ENCODE peak calls at places on chromosomes 7 and 10, in four cellular contexts. B is K562, V is GM12891, E is GM12878. M is an unnamed sample.

GRCh38 chr10:74079028-74079913 is 71.4 kb downstream of the AP3M1 start:
- DNase-seq in B (no peak), V (no peak), E (no peak), M (no peak)

GRCh38 chr10:96118604-96119450 is 11.3 kb upstream of the ZNF518A start:
- DNase-seq in B (no peak), V (no peak), E (no peak), M (no peak)

GRCh38 chr7:101666751-101667150 is 37.7 kb upstream of the MYL10 start:
- DNase-seq in B (no peak), V (no peak), E (no peak), M (no peak)

GRCh38 chr7:4151926-4152549 is 530.1 kb upstream of the FOXK1 start:
- DNase-seq in B (no peak), V (no peak), E (no peak), M (no peak)

GRCh38 chr7:70131807-70132565 is 533.7 kb downstream of the AUTS2 start:
- DNase-seq in B (no peak), V (no peak), E (no peak), M (no peak)

GRCh38 chr10:44938938-44939337 is 20.7 kb upstream of the RASSF4 start:
- DNase-seq in B (no peak), V (no peak), E (no peak), M (no peak)

GRCh38 chr7:158102897-158103296 is 484.7 kb downstream of the PTPRN2 start:
- DNase-seq in B (no peak), V (no peak), E (no peak), M (no peak)

GRCh38 chr10:9745158-9745557 is 1272.5 kb upstream of the CELF2 start:
- DNase-seq in B (no peak), V (no peak), E (no peak), M (no peak)

GRCh38 chr10:69359089-69360025 is 57.4 kb downstream of the TACR2 start:
- DNase-seq in B (no peak), V (no peak), E (no peak), M (peak; percentile 80)

GRCh38 chr7:105496501-105496900 is 25.6 kb downstream of the PUS7 start:
- DNase-seq in B (no peak), V (no peak), E (no peak), M (no peak)

GRCh38 chr7:105493928-105494325 is 28.1 kb downstream of the PUS7 start:
- DNase-seq in B (no peak), V (no peak), E (no peak), M (no peak)

GRCh38 chr7:105502173-105502572 is 19.9 kb downstream of the PUS7 start:
- DNase-seq in B (no peak), V (no peak), E (no peak), M (no peak)

GRCh38 chr7:105493196-105493927 is 28.7 kb downstream of the PUS7 start:
- DNase-seq in B (no peak), V (no peak), E (no peak), M (no peak)

DNA sequence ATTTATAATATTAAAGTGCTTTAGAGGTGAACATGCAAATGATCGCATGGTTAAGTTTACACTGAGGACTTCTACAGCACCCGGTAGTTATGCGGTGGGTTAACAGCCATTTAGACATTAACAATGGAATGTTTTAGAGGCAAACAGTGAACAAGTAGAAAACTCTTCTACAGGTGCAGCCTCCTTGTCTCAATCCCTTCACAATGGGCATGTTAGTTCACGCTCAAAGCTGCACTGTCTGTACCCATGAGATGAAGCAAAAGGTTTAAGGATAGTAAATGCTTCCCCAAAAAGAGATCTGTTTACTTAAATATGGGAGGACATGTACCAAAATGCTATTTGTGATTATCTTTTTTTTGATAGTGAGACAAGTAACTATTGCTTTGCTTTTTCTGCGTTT is 25.1 kb downstream of the PUS7 start:
- DNase-seq in B (no peak), V (no peak), E (no peak), M (no peak)
- TF ChIP-seq SPI1 in B (no peak), V (no peak), E (no peak), M (no peak)

DNA sequence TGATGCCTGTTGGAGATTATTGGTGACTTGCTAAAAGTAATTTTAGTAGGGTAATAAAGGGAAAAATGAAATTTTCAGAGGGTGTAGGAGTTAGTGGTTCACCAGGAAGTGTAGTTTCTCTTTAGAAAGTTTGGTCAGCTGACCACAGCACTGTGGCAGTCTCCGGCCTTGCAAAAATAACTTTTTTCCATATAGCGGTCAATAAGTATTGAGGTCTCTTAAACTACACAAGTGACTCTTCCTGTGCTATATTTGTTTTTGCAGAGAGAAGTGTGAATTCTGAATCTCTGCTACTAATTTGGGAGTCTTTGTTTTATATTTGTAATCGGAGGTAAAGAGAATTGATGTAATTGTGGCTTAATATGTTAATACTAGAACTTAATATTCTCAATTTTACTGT is 24.3 kb downstream of the PTPN12 start:
- DNase-seq in B (no peak), V (no peak), E (peak; percentile 51), M (no peak)
- TF ChIP-seq SPI1 in B (no peak), V (no peak), E (no peak), M (no peak)

GRCh38 chr7:134355004-134355525 is 38.3 kb upstream of the SLC35B4 start:
- DNase-seq in B (no peak), V (no peak), E (no peak), M (no peak)

GRCh38 chr7:134353411-134353810 is 36.7 kb upstream of the SLC35B4 start:
- DNase-seq in B (no peak), V (no peak), E (no peak), M (no peak)

GRCh38 chr7:134347567-134347966 is 30.8 kb upstream of the SLC35B4 start:
- DNase-seq in B (no peak), V (no peak), E (no peak), M (no peak)

GRCh38 chr7:134351424-134351823 is 34.7 kb upstream of the SLC35B4 start:
- DNase-seq in B (no peak), V (no peak), E (no peak), M (no peak)

GRCh38 chr7:134350682-134351081 is 34.0 kb upstream of the SLC35B4 start:
- DNase-seq in B (no peak), V (no peak), E (no peak), M (no peak)
- TF ChIP-seq SPI1 in B (no peak), V (no peak), E (no peak), M (no peak)

DNA sequence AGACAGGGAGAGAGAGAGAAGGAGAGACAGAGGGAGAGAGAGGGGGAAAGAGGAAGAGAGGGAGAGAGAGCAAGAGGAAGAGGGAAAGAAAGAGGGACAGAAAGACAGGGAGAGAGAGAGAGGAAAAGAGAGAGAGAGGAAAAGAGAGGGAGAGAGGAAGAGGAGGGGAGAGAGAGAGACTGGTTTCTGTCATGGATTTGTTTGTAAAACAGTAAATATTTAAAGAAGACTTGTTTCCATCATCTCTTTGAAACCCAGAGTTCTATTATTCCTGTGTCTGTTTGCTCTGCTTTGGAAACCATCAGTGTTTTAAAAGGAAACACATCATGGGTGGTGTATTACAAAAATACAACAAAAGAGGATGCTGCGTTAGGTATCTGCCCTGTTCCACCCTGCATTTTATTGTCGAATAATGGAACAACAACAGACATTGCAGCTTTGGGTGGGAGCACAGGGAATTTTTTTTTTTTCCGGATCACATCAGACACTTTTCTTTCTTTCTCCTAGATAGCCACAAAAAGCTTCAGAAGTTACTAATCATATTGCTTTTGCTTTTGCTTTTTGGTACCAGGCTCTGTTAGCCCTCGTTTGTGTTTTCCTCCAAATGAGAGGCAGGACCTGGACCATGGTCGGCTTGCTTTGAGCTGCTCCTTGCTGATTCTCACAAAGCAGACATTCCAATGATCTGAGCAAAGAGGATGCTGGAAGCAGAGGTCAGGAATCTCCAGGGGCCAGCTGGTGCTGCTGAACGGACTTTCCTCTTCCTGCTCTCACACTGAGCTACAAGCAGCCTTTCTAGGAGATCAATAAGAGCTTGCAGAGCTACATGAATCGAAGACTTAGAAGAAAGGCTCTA is 150.9 kb upstream of the RSU1 start:
- DNase-seq in B (no peak), V (no peak), E (no peak), M (no peak)
- TF ChIP-seq SPI1 in B (no peak), V (no peak), E (no peak), M (no peak)

DNA sequence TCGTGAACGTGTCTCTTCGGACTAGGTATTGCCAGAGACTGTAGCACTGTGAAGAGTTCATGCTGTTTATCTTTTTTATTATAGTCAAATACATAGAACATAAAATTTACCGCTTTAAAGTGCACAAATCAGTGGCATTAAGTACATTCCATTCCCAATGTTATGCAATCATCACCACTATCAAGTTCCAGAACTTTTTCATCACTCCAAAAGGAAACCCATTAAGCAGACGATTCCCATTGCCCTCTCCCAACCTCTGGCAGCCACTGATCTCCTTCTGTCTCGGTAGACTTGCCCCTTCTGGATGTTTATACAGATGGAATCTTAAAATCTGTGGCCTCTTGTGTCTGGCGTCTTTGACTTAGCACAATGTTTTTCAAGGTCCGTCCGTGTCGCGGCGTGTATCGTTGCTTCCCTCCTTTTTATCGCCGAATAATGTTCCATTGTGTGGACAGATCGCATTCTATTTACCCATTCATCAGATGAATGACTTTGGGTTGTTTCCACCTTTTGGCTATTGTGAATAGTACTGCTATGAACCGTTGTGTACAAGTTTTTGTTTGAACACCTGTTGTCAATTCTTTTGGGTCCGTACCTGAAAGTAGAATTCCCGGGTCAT is 2.7 kb downstream of the PROSER2 start:
- DNase-seq in B (no peak), V (no peak), E (no peak), M (no peak)
- TF ChIP-seq SPI1 in B (no peak), V (no peak), E (no peak), M (no peak)

GRCh38 chr10:117546630-117547300 is 4.2 kb downstream of the EMX2 start:
- DNase-seq in B (no peak), V (no peak), E (no peak), M (no peak)
- TF ChIP-seq SPI1 in B (no peak), V (no peak), E (no peak), M (no peak)